ENCODE peak calls at places on chromosome 17, in eight cellular contexts. G is WTC11, H is pancreas, I is epithelial cell of esophagus, E is GM10248, K is fibroblast of the aortic adventitia, T is body of pancreas, M is Calu3. Y is an unnamed sample.

GRCh38 chr17:21129023-21129681 is 2.4 kb downstream of the DHRS7B start:
- DNase-seq in T (no peak), H (no peak), E (no peak), M (peak), I (peak), G (no peak), K (peak), Y (no peak)

GRCh38 chr17:43591750-43592562 is 45.8 kb upstream of the ETV4 start:
- DNase-seq in T (no peak), E (no peak), I (peak), G (no peak), H (peak), M (no peak), K (peak), Y (no peak)

GRCh38 chr17:71503710-71504471 is 616.9 kb upstream of the SOX9 start:
- DNase-seq in M (no peak), K (no peak), E (no peak), T (no peak), G (no peak), H (no peak), I (no peak), Y (no peak)

GRCh38 chr17:37530420-37530819 is 40.7 kb downstream of the DUSP14 start:
- DNase-seq in E (no peak), M (no peak), G (no peak), T (no peak), H (no peak), K (no peak), I (no peak), Y (no peak)

GRCh38 chr17:73470369-73470768 is 158.6 kb upstream of the CDC42EP4 start:
- DNase-seq in G (no peak), H (no peak), I (no peak), K (no peak), T (no peak), M (no peak), E (no peak), Y (no peak)

GRCh38 chr17:76145231-76146052 is 4.4 kb upstream of the FOXJ1 start:
- DNase-seq in T (no peak), H (no peak), K (no peak), G (peak), E (peak), M (no peak), I (peak), Y (peak)

GRCh38 chr17:49748791-49749190 is 15.1 kb downstream of the FAM117A start:
- DNase-seq in M (no peak), K (no peak), E (peak), H (no peak), G (no peak), T (no peak), I (no peak), Y (peak)

GRCh38 chr17:61000911-61001310 is 323.3 kb downstream of the BCAS3 start:
- DNase-seq in I (peak), G (no peak), K (peak), E (no peak), H (no peak), T (no peak), M (no peak), Y (no peak)

GRCh38 chr17:56514899-56515298 is 78.6 kb upstream of the NOG start:
- DNase-seq in M (no peak), T (no peak), K (no peak), H (no peak), I (no peak), G (no peak), E (no peak), Y (no peak)

GRCh38 chr17:58394534-58395223 is 22.7 kb downstream of the RNF43 start:
- DNase-seq in E (no peak), K (no peak), G (no peak), T (no peak), H (no peak), M (no peak), I (peak), Y (no peak)

GRCh38 chr17:58400826-58401225 is 16.5 kb downstream of the RNF43 start:
- DNase-seq in E (no peak), K (no peak), T (no peak), H (no peak), I (no peak), M (no peak), G (no peak), Y (no peak)

GRCh38 chr17:58399974-58400373 is 17.4 kb downstream of the RNF43 start:
- DNase-seq in T (no peak), I (peak), E (no peak), H (no peak), G (no peak), K (no peak), M (no peak), Y (no peak)

GRCh38 chr17:58398574-58399266 is 18.6 kb downstream of the RNF43 start:
- DNase-seq in H (no peak), K (no peak), M (no peak), T (no peak), G (no peak), E (no peak), I (no peak), Y (no peak)

GRCh38 chr17:58396173-58396572 is 21.2 kb downstream of the RNF43 start:
- DNase-seq in M (no peak), H (no peak), K (no peak), T (no peak), E (no peak), I (no peak), G (no peak), Y (no peak)
- TF ChIP-seq CTCF in M (no peak), H (no peak), K (no peak), T (no peak), E (no peak), I (no peak), G (no peak), Y (no peak)

GRCh38 chr17:35947156-35947585 is 3.7 kb upstream of the LYZL6 start:
- DNase-seq in T (peak), H (peak), E (peak), K (peak), M (peak), G (peak), I (peak), Y (peak)
- TF ChIP-seq CTCF in T (peak), H (peak), E (peak), K (peak), M (peak), G (peak), I (peak), Y (peak)

GRCh38 chr17:41813039-41813680 is 356 bp downstream of the FKBP10 start:
- DNase-seq in I (no peak), H (no peak), G (no peak), T (no peak), E (no peak), M (no peak), K (no peak), Y (no peak)
- TF ChIP-seq CTCF in I (no peak), H (no peak), G (no peak), T (no peak), E (no peak), M (no peak), K (no peak), Y (no peak)

GRCh38 chr17:47728214-47728877 is 4.7 kb upstream of the TBX21 start:
- DNase-seq in T (no peak), G (no peak), E (no peak), H (no peak), M (no peak), I (no peak), K (no peak), Y (peak)

GRCh38 chr17:47727704-47728036 is 5.4 kb upstream of the TBX21 start:
- DNase-seq in H (no peak), I (no peak), E (no peak), M (no peak), G (no peak), K (no peak), T (no peak), Y (peak)

GRCh38 chr17:47726796-47727703 is 6.0 kb upstream of the TBX21 start:
- DNase-seq in E (no peak), H (no peak), T (no peak), I (no peak), M (no peak), K (no peak), G (no peak), Y (peak)

GRCh38 chr17:47724705-47725104 is 8.3 kb upstream of the TBX21 start:
- DNase-seq in E (no peak), I (no peak), M (no peak), T (no peak), G (no peak), K (no peak), H (no peak), Y (no peak)

GRCh38 chr17:47725446-47726109 is 7.5 kb upstream of the TBX21 start:
- DNase-seq in E (no peak), K (no peak), T (no peak), I (no peak), G (no peak), M (no peak), H (no peak), Y (peak)
- TF ChIP-seq CTCF in E (no peak), K (no peak), T (no peak), I (peak), G (no peak), M (no peak), H (no peak), Y (peak)

DNA sequence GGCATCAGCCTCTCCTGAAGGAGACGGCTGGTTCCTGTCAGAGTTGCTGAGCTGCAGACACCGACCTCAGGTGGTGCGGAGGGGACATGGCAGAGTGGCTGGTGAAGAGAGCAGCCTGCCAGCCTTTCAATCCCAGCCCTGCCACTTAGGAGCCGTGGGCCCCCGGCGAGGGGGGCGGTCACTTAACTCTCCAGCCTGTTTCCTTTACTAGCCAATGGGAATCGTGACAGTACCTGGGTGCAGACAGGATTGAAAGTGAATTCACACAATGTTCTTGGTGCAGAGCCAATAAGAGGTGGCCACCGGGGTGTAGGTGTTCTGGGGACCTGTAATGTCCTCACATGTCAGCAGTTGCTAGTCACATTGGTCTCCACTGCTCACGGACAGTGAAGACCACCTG is 13.5 kb downstream of the ACE start:
- DNase-seq in I (no peak), K (no peak), T (no peak), H (no peak), M (no peak), E (no peak), G (no peak), Y (no peak)
- TF ChIP-seq CTCF in I (peak), K (no peak), T (no peak), H (no peak), M (no peak), E (no peak), G (no peak), Y (no peak)

GRCh38 chr17:78375401-78376079 is 2.9 kb upstream of the PGS1 start:
- DNase-seq in K (peak), M (no peak), G (no peak), E (no peak), T (peak), H (no peak), I (peak), Y (no peak)

GRCh38 chr17:78376161-78376560 is 2.3 kb upstream of the PGS1 start:
- DNase-seq in K (peak), G (no peak), H (no peak), I (no peak), E (no peak), T (no peak), M (no peak), Y (no peak)

GRCh38 chr17:78374631-78375274 is 3.7 kb upstream of the PGS1 start:
- DNase-seq in G (peak), M (no peak), I (peak), K (peak), H (no peak), T (no peak), E (no peak), Y (no peak)

GRCh38 chr17:78372811-78373210 is 5.6 kb upstream of the PGS1 start:
- DNase-seq in I (no peak), K (no peak), E (no peak), H (no peak), T (no peak), M (no peak), G (no peak), Y (no peak)

DNA sequence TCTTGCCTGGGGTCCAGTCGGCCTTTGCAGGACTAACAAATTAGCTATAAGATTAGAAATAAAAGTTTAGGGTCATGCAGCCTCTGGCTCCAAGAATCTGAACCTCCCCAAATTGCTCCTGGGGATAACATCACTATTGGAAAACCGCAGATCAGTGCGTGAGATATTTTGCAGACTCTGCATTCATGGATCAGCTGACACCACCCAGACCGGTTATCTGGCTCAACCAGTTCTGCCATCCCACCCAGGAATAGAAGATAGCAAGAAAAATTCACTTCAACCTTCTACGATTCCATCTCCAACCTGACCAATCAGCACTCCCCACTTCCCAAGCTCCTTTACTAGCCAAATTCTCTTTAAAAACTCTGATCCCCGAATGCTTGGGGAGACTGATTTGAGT is 4.3 kb upstream of the PGS1 start:
- DNase-seq in I (peak), E (no peak), M (no peak), G (no peak), H (no peak), T (no peak), K (no peak), Y (no peak)
- TF ChIP-seq CTCF in I (no peak), E (no peak), M (no peak), G (no peak), H (no peak), T (no peak), K (no peak), Y (no peak)

GRCh38 chr17:30472238-30472890 is 4.8 kb upstream of the GOSR1 start:
- DNase-seq in M (no peak), T (no peak), E (no peak), K (peak), I (peak), G (no peak), H (no peak), Y (no peak)

GRCh38 chr17:30475206-30475605 is 2.0 kb upstream of the GOSR1 start:
- DNase-seq in E (no peak), K (no peak), T (no peak), H (no peak), M (no peak), G (no peak), I (no peak), Y (no peak)

GRCh38 chr17:30476726-30477082 is 504 bp upstream of the GOSR1 start:
- DNase-seq in E (no peak), H (no peak), I (no peak), K (no peak), M (peak), T (no peak), G (no peak), Y (peak)

GRCh38 chr17:30477758-30478115 is 529 bp downstream of the GOSR1 start:
- DNase-seq in E (peak), G (no peak), T (no peak), H (no peak), K (no peak), M (no peak), I (peak), Y (peak)

DNA sequence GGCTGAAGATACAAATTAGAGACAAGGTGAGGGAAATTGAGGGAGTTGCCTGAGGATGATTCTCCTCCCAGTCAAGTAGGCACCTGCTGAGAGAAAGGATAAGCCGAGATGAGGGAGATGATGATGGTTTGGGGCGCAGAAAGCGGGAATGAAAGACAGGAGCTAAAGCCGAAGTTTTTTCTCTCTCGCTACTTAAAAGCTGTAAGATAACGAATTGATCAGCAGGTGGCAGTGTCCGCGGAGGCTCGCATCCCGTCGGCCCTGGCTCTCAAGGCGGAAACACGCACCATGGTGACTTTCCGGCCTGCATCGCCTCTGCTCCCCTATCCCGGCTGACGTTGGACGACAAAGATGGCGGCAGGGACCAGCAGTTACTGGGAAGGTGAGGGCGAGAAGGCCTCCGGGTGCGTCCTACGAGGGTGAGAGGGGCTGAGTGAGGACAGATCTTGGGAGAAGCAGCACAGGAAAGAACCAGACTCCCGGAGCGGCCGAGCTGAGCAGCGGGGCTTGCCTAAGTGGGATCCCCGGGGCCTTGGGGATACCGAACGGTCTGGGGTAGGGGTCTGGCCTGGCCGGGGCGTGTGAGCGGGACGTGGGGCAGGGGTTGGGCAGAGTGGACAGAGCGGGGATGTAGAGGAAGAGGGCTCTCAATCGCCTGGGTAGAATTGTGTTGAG is at the start of gene GOSR1:
- DNase-seq in E (peak), M (peak), K (peak), G (peak), I (peak), T (peak), H (peak), Y (peak)
- TF ChIP-seq CTCF in E (peak), M (peak), K (peak), G (peak), I (peak), T (peak), H (peak), Y (peak)